ENCODE peak calls at places on chromosome 5, in six cellular contexts. X, O, S, V, E and R are unnamed samples.

GRCh38 chr5:152622628-152623027 is 217.5 kb upstream of the NMUR2 start:
- DNase-seq in E (no peak), O (no peak), V (no peak), X (no peak), S (no peak), R (no peak)

GRCh38 chr5:83340511-83340918 is 131.0 kb upstream of the VCAN start:
- DNase-seq in S (no peak), O (no peak), V (no peak), X (no peak), E (no peak), R (no peak)

GRCh38 chr5:175470756-175471155 is 7.6 kb upstream of the SFXN1 start:
- DNase-seq in O (no peak), V (no peak), S (no peak), X (no peak), E (peak), R (no peak)

GRCh38 chr5:136195971-136196577 is 3.1 kb upstream of the SMIM32 start:
- DNase-seq in S (no peak), X (peak), O (no peak), E (no peak), V (no peak), R (no peak)

GRCh38 chr5:5719292-5719691 is 296.8 kb downstream of the ICE1 start:
- DNase-seq in V (no peak), X (no peak), E (no peak), O (no peak), S (no peak), R (no peak)

GRCh38 chr5:80961376-80962281 is 1.5 kb downstream of the RASGRF2 start:
- DNase-seq in X (peak), O (no peak), E (peak), S (peak), V (no peak), R (no peak)

GRCh38 chr5:131795879-131796792 is 681 bp downstream of the FNIP1 start:
- DNase-seq in O (peak), E (peak), X (peak), V (peak), S (peak), R (peak)

GRCh38 chr5:41403846-41404245 is 106.6 kb downstream of the PLCXD3 start:
- DNase-seq in S (no peak), E (peak), O (no peak), V (no peak), X (no peak), R (no peak)

GRCh38 chr5:17896605-17897004 is 262.3 kb downstream of the TAF11L14 start:
- DNase-seq in V (peak), X (no peak), S (no peak), E (peak), O (no peak), R (peak)

GRCh38 chr5:61965074-61965473 is 340.9 kb upstream of the KIF2A start:
- DNase-seq in X (no peak), V (no peak), E (no peak), S (no peak), O (peak), R (no peak)

GRCh38 chr5:62790348-62790747 is 211.7 kb downstream of the LRRC70 start:
- DNase-seq in E (peak), X (no peak), V (no peak), S (no peak), O (peak), R (no peak)

GRCh38 chr5:3303777-3304176 is 291.9 kb upstream of the IRX1 start:
- DNase-seq in X (no peak), O (no peak), V (no peak), S (no peak), E (no peak), R (no peak)

GRCh38 chr5:172919525-172920446 is 39.4 kb upstream of the RPL26L1 start:
- DNase-seq in X (no peak), O (no peak), S (no peak), E (peak), V (no peak), R (no peak)

GRCh38 chr5:76456258-76456657 is 53.2 kb downstream of the IQGAP2 start:
- DNase-seq in E (no peak), X (no peak), S (no peak), O (no peak), V (no peak), R (no peak)

GRCh38 chr5:134177197-134178171 is 734 bp upstream of the SKP1 start:
- DNase-seq in O (peak), E (peak), V (peak), S (peak), X (peak), R (peak)

GRCh38 chr5:137405393-137405792 is 93.7 kb downstream of the SPOCK1 start:
- DNase-seq in E (no peak), V (no peak), O (no peak), X (no peak), S (no peak), R (no peak)

GRCh38 chr5:176167800-176168199 is 70.4 kb upstream of the SIMC1 start:
- DNase-seq in V (no peak), X (no peak), E (no peak), O (no peak), S (no peak), R (no peak)

GRCh38 chr5:147485814-147486213 is 24.1 kb downstream of the DPYSL3 start:
- DNase-seq in V (no peak), O (no peak), E (no peak), X (no peak), S (no peak), R (no peak)

GRCh38 chr5:89037090-89037489 is 154.1 kb upstream of the MEF2C start:
- DNase-seq in E (peak), V (peak), S (no peak), X (no peak), O (no peak), R (peak)

GRCh38 chr5:153445875-153446567 is 44.4 kb upstream of the GRIA1 start:
- DNase-seq in X (no peak), E (no peak), O (peak), S (peak), V (peak), R (no peak)

GRCh38 chr5:150593996-150594395 is 46.5 kb upstream of the SYNPO start:
- DNase-seq in O (no peak), X (no peak), V (no peak), S (no peak), E (no peak), R (no peak)

GRCh38 chr5:154701181-154701580 is 54.0 kb upstream of the LARP1 start:
- DNase-seq in E (no peak), S (no peak), V (no peak), X (no peak), O (peak), R (no peak)

GRCh38 chr5:10520716-10521115 is 43.2 kb upstream of the ANKRD33B start:
- DNase-seq in V (no peak), O (no peak), E (peak), X (no peak), S (no peak), R (no peak)

GRCh38 chr5:39730011-39730410 is 305.2 kb upstream of the DAB2 start:
- DNase-seq in V (peak), X (no peak), O (no peak), S (no peak), E (no peak), R (no peak)

DNA sequence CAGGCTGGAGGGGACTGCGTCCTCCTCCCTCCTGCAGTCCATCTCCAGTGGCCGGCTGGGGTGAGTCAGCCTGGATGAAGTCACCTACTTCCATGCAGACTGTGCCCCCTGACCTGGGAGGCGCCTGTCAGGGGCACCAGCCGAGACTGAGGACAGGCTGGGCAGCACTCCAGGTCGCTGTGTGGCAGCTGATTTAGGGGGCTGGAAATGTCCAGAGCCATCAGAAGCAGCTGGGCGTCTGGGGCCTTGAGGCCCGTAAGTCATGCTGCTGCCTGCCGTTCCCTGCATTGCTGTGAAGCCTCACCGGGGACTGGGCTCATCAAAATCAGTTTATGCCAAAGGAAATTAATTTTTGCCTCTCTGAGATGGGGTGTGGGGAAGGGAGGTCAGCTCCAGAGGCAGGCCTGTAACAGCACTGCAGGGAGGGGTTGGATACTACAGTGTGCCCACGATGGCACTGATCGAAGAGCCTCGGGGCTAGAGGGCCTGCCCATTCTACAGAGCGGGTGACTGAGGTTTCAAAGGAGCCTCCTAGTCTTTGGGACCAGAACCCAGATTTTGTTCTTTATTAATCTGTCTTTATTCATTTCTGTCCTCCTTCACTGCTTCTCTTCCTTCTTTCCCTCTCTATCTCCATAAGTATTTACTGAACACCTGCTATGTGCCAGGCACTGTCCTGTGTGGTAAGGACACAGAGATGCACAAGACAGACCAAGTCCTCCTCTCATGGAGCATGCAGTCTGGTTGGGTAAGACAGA is 70.4 kb upstream of the PSD2 start:
- DNase-seq in S (no peak), X (peak), E (peak), V (no peak), O (peak), R (no peak)
- H3K27ac ChIP-seq in S (no peak), X (no peak), E (peak), V (peak), O (no peak), R (no peak)

DNA sequence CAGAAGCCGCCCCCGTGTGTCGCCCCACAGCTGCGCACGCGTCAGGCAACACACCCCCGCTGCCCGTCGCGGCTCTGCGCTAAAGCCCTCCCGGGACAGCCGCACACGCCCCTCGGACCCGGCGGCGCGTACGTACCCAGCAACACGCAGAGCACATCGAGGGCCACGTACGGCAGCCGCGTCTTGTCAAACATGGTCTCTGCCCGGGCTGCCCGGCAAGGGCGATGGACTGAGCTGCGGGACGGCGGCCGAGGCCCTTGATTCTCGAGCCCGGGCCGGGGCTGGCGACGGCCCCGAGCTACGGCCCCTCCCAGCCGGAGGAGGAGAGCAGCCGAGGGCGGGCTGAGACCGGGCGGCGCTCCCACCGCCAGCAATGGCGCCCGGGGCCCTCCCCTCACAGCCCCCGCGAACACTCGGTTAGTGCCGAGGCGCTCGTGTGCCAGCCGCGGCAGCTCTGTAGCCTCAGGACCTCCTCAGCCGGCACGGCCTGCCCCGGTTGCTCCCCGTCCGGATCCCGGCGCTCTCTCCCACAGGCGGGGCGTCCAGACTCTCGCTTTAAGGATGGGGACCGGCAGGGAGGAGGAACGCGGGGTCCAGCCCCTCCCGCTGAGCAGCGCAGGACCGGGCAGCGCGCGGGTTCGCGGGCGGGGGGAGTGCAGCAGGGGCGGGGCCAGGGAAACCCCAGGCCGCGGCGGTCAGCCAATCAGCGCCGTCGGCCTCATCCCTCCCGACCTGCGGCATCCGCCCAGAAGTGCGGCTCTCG is at the start of gene PLPP1:
- DNase-seq in O (peak), S (peak), V (peak), E (peak), X (peak), R (peak)
- TF ChIP-seq CTCF in O (no peak), S (no peak), V (peak), E (no peak), X (no peak), R (peak)

GRCh38 chr5:107217721-107218130 is 453.0 kb downstream of the EFNA5 start:
- DNase-seq in V (no peak), E (no peak), O (peak), S (no peak), X (no peak), R (peak)

GRCh38 chr5:107213025-107213424 is 457.7 kb downstream of the EFNA5 start:
- DNase-seq in V (no peak), S (no peak), E (no peak), O (no peak), X (no peak), R (no peak)

GRCh38 chr5:107218457-107219193 is 452.1 kb downstream of the EFNA5 start:
- DNase-seq in V (peak), O (no peak), S (no peak), X (no peak), E (peak), R (no peak)

GRCh38 chr5:107216587-107216986 is 454.1 kb downstream of the EFNA5 start:
- DNase-seq in E (no peak), O (no peak), S (no peak), X (no peak), V (no peak), R (no peak)

DNA sequence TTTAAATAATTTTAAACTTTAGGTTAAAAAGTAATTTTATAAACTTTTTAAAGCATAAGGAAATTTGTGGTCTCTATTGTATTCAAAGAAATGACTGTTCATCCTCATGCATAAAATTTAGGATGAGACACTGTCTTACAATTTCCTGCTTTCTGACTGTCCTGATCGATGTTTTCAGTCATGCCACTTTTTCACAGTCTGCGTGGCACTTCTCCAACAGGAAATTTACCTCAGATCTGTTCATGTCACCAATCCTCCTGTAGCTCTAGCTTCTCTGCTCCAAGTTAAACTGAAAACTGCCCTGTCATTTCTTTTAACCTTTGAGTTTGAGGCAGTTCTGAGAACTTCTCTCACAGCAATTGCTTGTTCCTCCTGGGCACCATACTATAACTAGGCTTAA is 455.2 kb downstream of the EFNA5 start:
- DNase-seq in S (peak), V (peak), X (no peak), O (no peak), E (peak), R (no peak)
- H3K27ac ChIP-seq in S (no peak), V (no peak), X (no peak), O (no peak), E (no peak), R (no peak)

DNA sequence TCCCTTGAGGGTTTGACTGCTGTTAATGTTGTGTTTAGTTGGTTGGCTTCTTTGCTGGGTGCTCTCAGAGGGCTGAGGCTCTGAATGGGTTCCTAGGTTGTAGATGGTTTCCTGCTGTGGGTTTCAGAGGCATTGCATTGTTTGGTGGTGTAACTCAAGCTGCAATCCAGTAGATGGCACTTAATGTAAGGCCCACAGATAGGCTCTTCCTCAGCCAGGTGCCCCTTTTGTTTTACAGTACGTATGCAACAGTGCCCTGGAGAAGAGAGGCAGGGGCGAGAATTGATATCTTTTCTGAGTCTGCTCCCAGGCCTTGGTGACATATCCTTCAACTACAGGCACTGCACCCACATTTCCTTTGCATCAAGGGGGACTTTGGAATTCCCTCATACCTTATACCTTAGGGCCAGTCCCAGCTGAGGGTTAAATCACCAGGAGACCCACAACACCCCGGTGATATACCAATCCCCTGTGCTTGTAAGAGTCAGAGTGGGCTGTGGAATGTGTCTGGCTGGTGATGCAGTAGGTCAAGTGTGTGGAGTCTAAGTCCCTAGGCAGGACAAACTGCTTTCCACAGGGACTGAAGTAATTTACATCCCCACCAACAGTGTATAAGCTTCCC is 7.0 kb upstream of the UGT3A2 start:
- DNase-seq in O (no peak), S (peak), X (no peak), E (no peak), V (peak), R (no peak)
- TF ChIP-seq CTCF in O (no peak), S (peak), X (no peak), E (peak), V (no peak), R (peak)

GRCh38 chr5:179303801-179304200 is 41.5 kb downstream of the ADAMTS2 start:
- DNase-seq in S (no peak), O (no peak), V (no peak), E (no peak), X (no peak), R (no peak)

GRCh38 chr5:179302499-179303185 is 42.6 kb downstream of the ADAMTS2 start:
- DNase-seq in X (no peak), O (peak), S (no peak), E (no peak), V (no peak), R (no peak)

GRCh38 chr5:179301376-179301775 is 43.9 kb downstream of the ADAMTS2 start:
- DNase-seq in O (no peak), V (no peak), S (no peak), X (no peak), E (no peak), R (no peak)

GRCh38 chr5:179300834-179301233 is 44.4 kb downstream of the ADAMTS2 start:
- DNase-seq in E (no peak), X (no peak), O (peak), S (no peak), V (no peak), R (no peak)

DNA sequence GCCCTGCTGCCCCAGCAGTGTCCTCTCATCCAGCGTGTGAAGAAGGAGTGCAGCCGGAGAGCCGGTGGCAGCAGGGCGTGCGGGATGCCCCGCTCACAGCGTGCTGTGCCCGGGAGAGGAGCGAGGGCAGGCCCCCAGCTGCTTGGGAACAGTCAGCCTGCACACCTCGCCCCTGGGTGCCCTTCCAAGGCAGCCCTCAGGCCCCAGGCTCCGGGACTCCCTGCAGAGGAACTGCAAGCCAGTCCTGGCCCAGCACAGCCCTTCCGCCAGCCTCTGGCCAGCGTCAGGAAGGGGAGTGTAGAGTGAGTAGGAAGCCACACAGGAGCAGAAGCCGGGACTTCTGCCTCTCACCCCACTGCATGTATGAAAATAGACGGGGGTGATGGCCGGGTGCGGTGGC is 43.5 kb downstream of the ADAMTS2 start:
- DNase-seq in E (no peak), O (peak), X (no peak), V (no peak), S (no peak), R (no peak)
- H3K27ac ChIP-seq in E (no peak), O (no peak), X (no peak), V (no peak), S (no peak), R (no peak)

GRCh38 chr5:54742417-54742889 is 224.9 kb downstream of the SNX18 start:
- DNase-seq in E (peak), V (peak), S (no peak), X (peak), O (peak), R (peak)
- TF ChIP-seq CTCF in E (peak), V (no peak), S (no peak), X (no peak), O (no peak), R (peak)

GRCh38 chr5:96065577-96066385 is 104.1 kb upstream of the ELL2 start:
- DNase-seq in V (no peak), O (no peak), S (no peak), X (no peak), E (no peak), R (no peak)
- H3K27ac ChIP-seq in V (peak), O (no peak), S (no peak), X (peak), E (peak), R (no peak)